ENCODE peak calls at places on chromosomes 7 and 10, in four cellular contexts. One of them, this sample, is unnamed.
A peak's percentile ranks its signal among the peaks of the same experiment; 100 is the strongest.

GRCh38 chr7:76003351-76003750 is 9.0 kb upstream of the TMEM120A start:
- DNase-seq in HepG2: no peak
- DNase-seq in K562: no peak
- DNase-seq in SK-N-SH: no peak
- DNase-seq in this sample: no peak

GRCh38 chr7:50346548-50347497 is 42.3 kb downstream of the IKZF1 start:
- DNase-seq in HepG2: no peak
- DNase-seq in K562: no peak
- DNase-seq in SK-N-SH: no peak
- DNase-seq in this sample: no peak

GRCh38 chr7:3695602-3696001 is 394.6 kb downstream of the SDK1 start:
- DNase-seq in HepG2: no peak
- DNase-seq in K562: no peak
- DNase-seq in SK-N-SH: peak; percentile 33
- DNase-seq in this sample: no peak

GRCh38 chr7:49773939-49774458 is 561 bp downstream of the VWC2 start:
- DNase-seq in HepG2: no peak
- DNase-seq in K562: no peak
- DNase-seq in SK-N-SH: peak; percentile 42
- DNase-seq in this sample: peak; percentile 26

GRCh38 chr7:44962483-44963251 is 16.1 kb downstream of the MYO1G start:
- DNase-seq in HepG2: no peak
- DNase-seq in K562: no peak
- DNase-seq in SK-N-SH: peak; percentile 45
- DNase-seq in this sample: peak; percentile 61

GRCh38 chr10:88743999-88744398 is 15.8 kb upstream of the LIPN start:
- DNase-seq in HepG2: no peak
- DNase-seq in K562: no peak
- DNase-seq in SK-N-SH: no peak
- DNase-seq in this sample: peak; percentile 36

GRCh38 chr7:38310601-38311057 is 37.2 kb upstream of the TARP start:
- DNase-seq in HepG2: no peak
- DNase-seq in K562: no peak
- DNase-seq in SK-N-SH: peak; percentile 76
- DNase-seq in this sample: no peak

GRCh38 chr10:27950165-27950564 is 48.7 kb downstream of the ODAD2 start:
- DNase-seq in HepG2: no peak
- DNase-seq in K562: no peak
- DNase-seq in SK-N-SH: no peak
- DNase-seq in this sample: no peak

GRCh38 chr7:87510430-87510875 is 35.0 kb upstream of the ABCB4 start:
- DNase-seq in HepG2: no peak
- DNase-seq in K562: no peak
- DNase-seq in SK-N-SH: peak; percentile 30
- DNase-seq in this sample: no peak

GRCh38 chr7:94236960-94237359 is 157.7 kb upstream of the COL1A2 start:
- DNase-seq in HepG2: no peak
- DNase-seq in K562: no peak
- DNase-seq in SK-N-SH: no peak
- DNase-seq in this sample: no peak

GRCh38 chr7:75716992-75717626 is 21.6 kb downstream of the HIP1 start:
- DNase-seq in HepG2: peak; percentile 59
- DNase-seq in K562: no peak
- DNase-seq in SK-N-SH: no peak
- DNase-seq in this sample: no peak

GRCh38 chr7:12642539-12642938 is 44.9 kb upstream of the ARL4A start:
- DNase-seq in HepG2: no peak
- DNase-seq in K562: no peak
- DNase-seq in SK-N-SH: no peak
- DNase-seq in this sample: no peak

GRCh38 chr10:18666810-18667209 is 7.6 kb downstream of the ARL5B start:
- DNase-seq in HepG2: peak; percentile 36
- DNase-seq in K562: no peak
- DNase-seq in SK-N-SH: no peak
- DNase-seq in this sample: no peak

GRCh38 chr10:9096288-9096687 is 1041.8 kb downstream of the GATA3 start:
- DNase-seq in HepG2: no peak
- DNase-seq in K562: no peak
- DNase-seq in SK-N-SH: no peak
- DNase-seq in this sample: no peak

GRCh38 chr10:133089461-133089800 is 1.7 kb downstream of the ADGRA1 start:
- DNase-seq in HepG2: no peak
- DNase-seq in K562: no peak
- DNase-seq in SK-N-SH: no peak
- DNase-seq in this sample: no peak

GRCh38 chr10:45532501-45532900 is 140.1 kb downstream of the ZFAND4 start:
- DNase-seq in HepG2: no peak
- DNase-seq in K562: no peak
- DNase-seq in SK-N-SH: no peak
- DNase-seq in this sample: no peak

GRCh38 chr7:39085590-39086049 is 107.9 kb downstream of the POU6F2 start:
- DNase-seq in HepG2: no peak
- DNase-seq in K562: no peak
- DNase-seq in SK-N-SH: no peak
- DNase-seq in this sample: peak; percentile 20

GRCh38 chr10:84818956-84819355 is 490.6 kb downstream of the CCSER2 start:
- DNase-seq in HepG2: no peak
- DNase-seq in K562: no peak
- DNase-seq in SK-N-SH: no peak
- DNase-seq in this sample: no peak

GRCh38 chr10:71999360-72000072 is 35.3 kb downstream of the CHST3 start:
- DNase-seq in HepG2: no peak
- DNase-seq in K562: no peak
- DNase-seq in SK-N-SH: peak; percentile 91
- DNase-seq in this sample: no peak

GRCh38 chr10:87646920-87647319 is 12.8 kb upstream of the PAPSS2 start:
- DNase-seq in HepG2: no peak
- DNase-seq in K562: no peak
- DNase-seq in SK-N-SH: no peak
- DNase-seq in this sample: no peak

GRCh38 chr10:51422311-51423120 is 276.9 kb downstream of the CSTF2T start:
- DNase-seq in HepG2: peak; percentile 15
- DNase-seq in K562: peak; percentile 23
- DNase-seq in SK-N-SH: peak; percentile 21
- DNase-seq in this sample: peak; percentile 57

GRCh38 chr10:125213541-125214282 is 53.3 kb upstream of the CTBP2 start:
- DNase-seq in HepG2: no peak
- DNase-seq in K562: no peak
- DNase-seq in SK-N-SH: no peak
- DNase-seq in this sample: no peak

GRCh38 chr7:102874166-102874829 is 38.5 kb upstream of the LRRC17 start:
- DNase-seq in HepG2: peak; percentile 73
- DNase-seq in K562: no peak
- DNase-seq in SK-N-SH: no peak
- DNase-seq in this sample: no peak

GRCh38 chr10:38047666-38048065 is 37.2 kb downstream of the ZNF33A start:
- DNase-seq in HepG2: no peak
- DNase-seq in K562: no peak
- DNase-seq in SK-N-SH: no peak
- DNase-seq in this sample: no peak

GRCh38 chr10:13840036-13840435 is 253.3 kb downstream of the PRPF18 start:
- DNase-seq in HepG2: no peak
- DNase-seq in K562: no peak
- DNase-seq in SK-N-SH: no peak
- DNase-seq in this sample: no peak

GRCh38 chr10:19946245-19946644 is 130.0 kb downstream of the PLXDC2 start:
- DNase-seq in HepG2: no peak
- DNase-seq in K562: no peak
- DNase-seq in SK-N-SH: no peak
- DNase-seq in this sample: no peak

GRCh38 chr10:19945275-19945674 is 129.0 kb downstream of the PLXDC2 start:
- DNase-seq in HepG2: no peak
- DNase-seq in K562: no peak
- DNase-seq in SK-N-SH: no peak
- DNase-seq in this sample: no peak

GRCh38 chr10:19947203-19947602 is 131.0 kb downstream of the PLXDC2 start:
- DNase-seq in HepG2: no peak
- DNase-seq in K562: no peak
- DNase-seq in SK-N-SH: no peak
- DNase-seq in this sample: no peak

GRCh38 chr10:19947656-19948055 is 131.4 kb downstream of the PLXDC2 start:
- DNase-seq in HepG2: no peak
- DNase-seq in K562: no peak
- DNase-seq in SK-N-SH: no peak
- DNase-seq in this sample: no peak

DNA sequence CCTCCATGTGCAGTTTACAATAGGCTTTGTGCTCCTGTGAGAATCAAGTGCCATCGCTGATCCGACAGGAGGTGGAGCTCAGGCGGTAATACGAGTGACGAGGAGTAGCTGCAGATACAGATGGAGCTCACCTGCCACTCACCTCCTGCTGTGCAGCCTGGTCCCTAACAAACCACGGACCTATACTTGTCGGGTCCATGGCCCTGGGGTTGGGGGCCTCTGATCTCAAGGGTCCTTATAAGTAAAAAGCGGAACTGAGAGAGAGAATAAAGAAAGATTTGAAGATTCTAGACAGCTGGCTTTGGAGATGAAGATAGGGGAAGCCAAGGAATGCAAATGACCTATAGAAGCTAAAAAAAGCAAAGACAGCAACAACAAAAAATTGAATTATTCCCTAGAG is 130.6 kb downstream of the PLXDC2 start:
- DNase-seq in HepG2: no peak
- DNase-seq in K562: no peak
- DNase-seq in SK-N-SH: no peak
- DNase-seq in this sample: peak; percentile 25
- TF ChIP-seq FOXJ3 in HepG2: no peak
- TF ChIP-seq FOXJ3 in K562: no peak
- TF ChIP-seq FOXJ3 in SK-N-SH: no peak
- TF ChIP-seq FOXJ3 in this sample: no peak

GRCh38 chr7:37201003-37201875 is 247.4 kb downstream of the ELMO1 start:
- DNase-seq in HepG2: peak; percentile 64
- DNase-seq in K562: peak; percentile 72
- DNase-seq in SK-N-SH: peak; percentile 83
- DNase-seq in this sample: peak; percentile 85

GRCh38 chr7:37205451-37205850 is 243.2 kb downstream of the ELMO1 start:
- DNase-seq in HepG2: no peak
- DNase-seq in K562: no peak
- DNase-seq in SK-N-SH: no peak
- DNase-seq in this sample: no peak

GRCh38 chr7:37198188-37198905 is 250.3 kb downstream of the ELMO1 start:
- DNase-seq in HepG2: peak; percentile 49
- DNase-seq in K562: no peak
- DNase-seq in SK-N-SH: no peak
- DNase-seq in this sample: no peak

GRCh38 chr7:37198906-37199485 is 249.7 kb downstream of the ELMO1 start:
- DNase-seq in HepG2: peak; percentile 78
- DNase-seq in K562: peak; percentile 69
- DNase-seq in SK-N-SH: peak; percentile 75
- DNase-seq in this sample: peak; percentile 83

DNA sequence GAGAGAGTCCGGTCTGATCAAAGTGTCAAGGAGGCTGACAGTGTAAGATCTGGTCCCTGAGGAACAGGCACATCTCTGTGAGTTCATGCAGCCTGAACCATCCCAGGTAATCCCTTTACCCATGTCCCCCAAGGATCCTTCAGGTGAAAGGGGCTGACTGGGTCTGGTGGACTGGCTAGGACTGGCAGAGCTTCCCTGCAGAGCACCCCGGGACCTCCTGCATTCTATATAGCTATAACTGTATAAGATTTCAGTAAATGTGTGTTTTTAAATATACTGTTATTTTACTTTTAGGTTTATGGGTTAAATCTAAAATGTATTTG is 246.8 kb downstream of the ELMO1 start:
- DNase-seq in HepG2: no peak
- DNase-seq in K562: no peak
- DNase-seq in SK-N-SH: no peak
- DNase-seq in this sample: no peak
- TF ChIP-seq CTCF in HepG2: no peak
- TF ChIP-seq CTCF in K562: no peak
- TF ChIP-seq CTCF in SK-N-SH: no peak
- TF ChIP-seq CTCF in this sample: no peak

DNA sequence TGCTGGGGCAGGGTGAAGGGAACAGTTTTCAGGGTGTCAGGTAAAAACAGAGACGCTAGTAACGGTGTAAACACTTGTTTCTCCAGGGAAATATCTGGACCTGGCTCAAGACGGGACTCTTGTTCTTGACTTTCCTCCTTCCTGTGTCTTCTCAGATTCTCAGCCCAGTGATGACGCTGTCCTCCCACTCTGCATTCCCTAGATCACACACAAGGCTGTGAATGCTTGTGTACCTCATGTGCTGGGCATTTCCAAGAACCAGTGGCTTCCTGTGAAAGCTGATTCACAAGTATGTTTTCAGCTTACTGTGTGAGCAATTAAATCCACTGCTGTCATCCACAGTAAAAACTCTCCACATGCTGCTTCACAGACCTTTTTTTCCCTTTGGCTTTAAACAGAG is 193.9 kb upstream of the DPP6 start:
- DNase-seq in HepG2: no peak
- DNase-seq in K562: no peak
- DNase-seq in SK-N-SH: no peak
- DNase-seq in this sample: no peak
- TF ChIP-seq FOXJ3 in HepG2: no peak
- TF ChIP-seq FOXJ3 in K562: no peak
- TF ChIP-seq FOXJ3 in SK-N-SH: no peak
- TF ChIP-seq FOXJ3 in this sample: no peak

DNA sequence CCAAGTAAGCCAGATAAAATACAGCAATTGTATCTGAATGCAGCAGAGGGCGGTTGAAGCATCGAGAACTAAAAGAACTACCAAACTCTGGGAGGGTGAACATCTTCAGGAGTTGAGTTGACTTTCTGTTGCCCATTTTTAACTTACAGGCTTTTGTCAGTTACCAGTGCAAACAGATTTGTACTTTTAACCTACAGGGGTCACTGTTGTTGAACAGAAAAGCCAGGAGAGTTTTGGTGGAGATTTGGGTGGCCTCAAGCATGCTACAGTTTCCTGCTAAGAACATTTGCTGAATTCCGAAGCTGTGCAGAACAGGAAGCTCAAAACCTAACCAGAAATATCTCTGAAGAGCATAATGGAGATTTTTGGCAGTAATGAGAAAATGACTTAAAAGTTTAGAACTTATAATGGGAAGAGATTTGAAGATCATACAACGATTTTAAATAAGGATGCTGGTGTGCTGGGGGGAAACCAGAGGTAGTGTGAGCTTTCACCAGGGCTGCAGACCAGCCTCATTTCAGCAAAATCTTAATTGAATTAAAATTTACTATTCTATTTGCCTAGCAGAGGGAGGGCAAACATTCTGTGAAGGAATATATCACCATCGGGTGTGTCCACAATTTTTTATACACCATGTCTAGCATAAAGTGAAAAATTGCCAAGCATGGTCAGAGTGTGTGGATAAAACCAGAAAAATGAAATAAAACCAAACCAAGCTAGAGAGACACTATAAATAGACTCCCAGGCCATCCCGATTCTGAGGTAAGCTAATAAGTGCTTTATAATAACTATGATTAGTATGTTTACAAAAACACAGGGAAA is 208.6 kb upstream of the CCDC6 start:
- DNase-seq in HepG2: peak; percentile 21
- DNase-seq in K562: peak; percentile 19
- DNase-seq in SK-N-SH: peak; percentile 14
- DNase-seq in this sample: no peak
- TF ChIP-seq CTCF in HepG2: peak; percentile 51
- TF ChIP-seq CTCF in K562: peak; percentile 84
- TF ChIP-seq CTCF in SK-N-SH: peak; percentile 75
- TF ChIP-seq CTCF in this sample: peak; percentile 39

GRCh38 chr10:124119933-124120332 is 26.5 kb upstream of the CHST15 start:
- DNase-seq in HepG2: no peak
- DNase-seq in K562: no peak
- DNase-seq in SK-N-SH: no peak
- DNase-seq in this sample: no peak
- TF ChIP-seq FOXJ3 in HepG2: no peak
- TF ChIP-seq FOXJ3 in K562: no peak
- TF ChIP-seq FOXJ3 in SK-N-SH: no peak
- TF ChIP-seq FOXJ3 in this sample: no peak

This sample was measured in WTC11.